ENCODE peak calls at places on chromosomes 7 and 10, in four cellular contexts. One of them, this sample, is unnamed.

GRCh38 chr7:20647908-20648776 is 32.7 kb downstream of the ABCB5 start:
- DNase-seq in RWPE2: no peak
- DNase-seq in upper lobe of left lung: no peak
- DNase-seq in activated T-helper 1 cell treated with Interleukin-2 at 50 U/mL for 16 hours: no peak
- DNase-seq in this sample: no peak

GRCh38 chr10:34171957-34172527 is 643.1 kb downstream of the PARD3 start:
- DNase-seq in activated T-helper 1 cell treated with Interleukin-2 at 50 U/mL for 16 hours: no peak
- DNase-seq in RWPE2: no peak
- DNase-seq in upper lobe of left lung: no peak
- DNase-seq in this sample: no peak

GRCh38 chr10:121899727-121900126 is 28.1 kb downstream of the ATE1 start:
- DNase-seq in RWPE2: no peak
- DNase-seq in activated T-helper 1 cell treated with Interleukin-2 at 50 U/mL for 16 hours: no peak
- DNase-seq in upper lobe of left lung: no peak
- DNase-seq in this sample: no peak

GRCh38 chr7:97024209-97025129 is at the start of gene DLX5:
- DNase-seq in upper lobe of left lung: no peak
- DNase-seq in RWPE2: no peak
- DNase-seq in activated T-helper 1 cell treated with Interleukin-2 at 50 U/mL for 16 hours: no peak
- DNase-seq in this sample: peak

GRCh38 chr7:41930538-41931262 is 227.8 kb upstream of the INHBA start:
- DNase-seq in upper lobe of left lung: no peak
- DNase-seq in RWPE2: no peak
- DNase-seq in activated T-helper 1 cell treated with Interleukin-2 at 50 U/mL for 16 hours: no peak
- DNase-seq in this sample: no peak

GRCh38 chr10:71989658-71990454 is 25.7 kb downstream of the CHST3 start:
- DNase-seq in RWPE2: no peak
- DNase-seq in upper lobe of left lung: no peak
- DNase-seq in activated T-helper 1 cell treated with Interleukin-2 at 50 U/mL for 16 hours: no peak
- DNase-seq in this sample: no peak

GRCh38 chr10:84401838-84402611 is 73.6 kb downstream of the CCSER2 start:
- DNase-seq in upper lobe of left lung: peak
- DNase-seq in RWPE2: no peak
- DNase-seq in activated T-helper 1 cell treated with Interleukin-2 at 50 U/mL for 16 hours: no peak
- DNase-seq in this sample: no peak

GRCh38 chr10:15879058-15879457 is 18.8 kb upstream of the MINDY3 start:
- DNase-seq in upper lobe of left lung: no peak
- DNase-seq in RWPE2: no peak
- DNase-seq in activated T-helper 1 cell treated with Interleukin-2 at 50 U/mL for 16 hours: no peak
- DNase-seq in this sample: no peak

GRCh38 chr10:94219829-94220228 is 142.9 kb downstream of the NOC3L start:
- DNase-seq in RWPE2: no peak
- DNase-seq in upper lobe of left lung: peak
- DNase-seq in activated T-helper 1 cell treated with Interleukin-2 at 50 U/mL for 16 hours: no peak
- DNase-seq in this sample: no peak

This sample was measured in posterior vena cava.